ENCODE peak calls at places on chromosomes 6 and 20, in eight cellular contexts. S, B, C, Q, M, V, K and G are unnamed samples.

GRCh38 chr6:25788305-25788922 is 33.9 kb downstream of the SLC17A4 start:
- DNase-seq in C (peak), S (peak), M (no peak), V (peak), K (peak), Q (peak), B (peak), G (no peak)

GRCh38 chr6:39075010-39075738 is 26.6 kb downstream of the GLP1R start:
- DNase-seq in K (no peak), C (no peak), B (no peak), V (no peak), M (no peak), Q (no peak), S (no peak), G (peak)

GRCh38 chr20:8790442-8791074 is 278.3 kb upstream of the PLCB4 start:
- DNase-seq in M (peak), Q (peak), C (no peak), K (peak), V (peak), S (peak), B (no peak), G (no peak)

GRCh38 chr6:27290065-27290849 is 21.8 kb downstream of the POM121L2 start:
- DNase-seq in M (no peak), Q (peak), K (no peak), C (no peak), B (no peak), S (no peak), V (no peak), G (no peak)

GRCh38 chr6:161626132-161626676 is 352.3 kb upstream of the AGPAT4 start:
- DNase-seq in B (no peak), V (no peak), Q (no peak), M (no peak), S (no peak), C (no peak), K (no peak), G (no peak)

GRCh38 chr6:135161996-135162395 is 19.1 kb upstream of the MYB start:
- DNase-seq in Q (no peak), V (peak), C (no peak), K (peak), S (no peak), B (no peak), M (no peak), G (no peak)

GRCh38 chr20:17971571-17972013 is 2.8 kb downstream of the MGME1 start:
- DNase-seq in Q (peak), M (no peak), V (no peak), B (no peak), S (no peak), K (no peak), C (no peak), G (no peak)

GRCh38 chr6:119224095-119224701 is 125.4 kb downstream of the MAN1A1 start:
- DNase-seq in V (no peak), C (no peak), M (no peak), K (no peak), Q (no peak), B (no peak), S (no peak), G (no peak)

GRCh38 chr6:106451419-106451818 is 90.9 kb downstream of the CRYBG1 start:
- DNase-seq in C (no peak), S (no peak), V (no peak), B (no peak), K (no peak), Q (no peak), M (no peak), G (no peak)

GRCh38 chr20:35277531-35278395 is at the start of gene MMP24OS:
- DNase-seq in B (peak), Q (peak), K (peak), V (peak), M (peak), S (peak), C (peak), G (peak)
- TF ChIP-seq CTCF in B (no peak), Q (peak), K (peak), V (peak), M (no peak), S (no peak), C (peak), G (no peak)

DNA sequence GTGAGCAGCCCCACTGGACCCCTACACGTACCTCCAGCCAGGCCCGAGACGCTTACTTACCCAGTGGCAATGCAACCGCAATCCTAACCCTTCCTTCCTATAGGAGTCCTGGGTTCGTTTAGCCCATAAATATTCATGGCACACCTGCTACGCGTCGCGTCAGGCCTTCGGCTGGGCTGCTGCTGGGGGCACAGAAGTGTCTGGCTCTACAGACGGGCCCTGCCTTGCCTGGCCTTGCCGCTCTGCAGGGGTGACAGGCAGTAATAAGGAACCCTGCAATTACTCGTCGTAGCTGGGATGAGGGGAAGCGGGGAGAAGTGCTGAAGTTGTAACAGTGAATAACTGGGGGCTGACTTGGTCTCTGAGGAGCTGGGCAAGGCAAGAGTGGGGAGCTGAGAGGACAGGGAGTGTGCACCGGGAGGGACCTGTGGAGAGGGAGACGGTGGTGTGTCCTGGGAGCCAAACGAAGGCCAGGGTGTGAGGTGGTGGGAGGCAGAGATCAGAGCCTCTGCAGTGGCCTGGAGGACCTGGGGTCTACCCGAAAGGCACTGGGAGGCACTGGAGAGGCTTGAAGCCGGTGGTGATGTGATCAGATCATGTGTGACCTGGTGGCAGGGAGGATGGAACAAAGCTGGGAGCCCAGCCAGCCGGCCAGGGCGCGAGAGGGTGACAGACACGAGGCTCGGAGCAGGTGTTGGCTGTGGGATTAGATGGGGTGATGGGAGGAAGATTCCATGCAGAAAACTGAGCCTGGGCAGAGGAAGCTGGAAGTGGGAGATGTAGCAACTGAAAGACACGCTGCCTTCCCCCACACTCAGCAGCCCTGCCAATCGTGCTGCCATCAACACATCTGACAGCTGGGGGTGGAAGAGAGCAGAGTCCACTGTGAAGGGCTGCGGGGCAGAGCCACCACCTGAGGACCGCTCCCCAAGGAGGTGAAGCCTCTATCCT is 36.4 kb downstream of the PSMG4 start:
- DNase-seq in C (peak), Q (no peak), V (no peak), B (no peak), M (no peak), K (no peak), S (no peak), G (no peak)
- TF ChIP-seq CTCF in C (no peak), Q (no peak), V (no peak), B (no peak), M (peak), K (no peak), S (no peak), G (no peak)

GRCh38 chr6:48186746-48187145 is 75.7 kb upstream of the PTCHD4 start:
- DNase-seq in K (no peak), M (no peak), Q (no peak), B (no peak), S (no peak), C (no peak), V (no peak), G (no peak)
- TF ChIP-seq CTCF in K (no peak), M (no peak), Q (no peak), B (no peak), S (no peak), C (no peak), V (no peak), G (no peak)

GRCh38 chr6:114735118-114735730 is 392.4 kb upstream of the HS3ST5 start:
- DNase-seq in S (no peak), V (no peak), K (no peak), Q (no peak), C (no peak), B (no peak), M (no peak), G (no peak)
- TF ChIP-seq CTCF in S (no peak), V (no peak), K (no peak), Q (no peak), C (no peak), B (no peak), M (no peak), G (no peak)